ENCODE peak calls at places on chromosome 21, in seven cellular contexts. One of them, this sample, is unnamed.
A peak's percentile ranks its signal among the peaks of the same experiment; 100 is the strongest.

GRCh38 chr21:46622226-46622625 is 13.2 kb upstream of the PRMT2 start:
- DNase-seq in HFFc6: no peak
- DNase-seq in fibroblast of the aortic adventitia: no peak
- DNase-seq in A549: no peak
- DNase-seq in GM06990: no peak
- DNase-seq in GM23338: peak; percentile 18
- DNase-seq in pancreas: no peak
- DNase-seq in this sample: peak; percentile 75

GRCh38 chr21:29238967-29239289 is 59.8 kb upstream of the BACH1 start:
- DNase-seq in HFFc6: no peak
- DNase-seq in fibroblast of the aortic adventitia: no peak
- DNase-seq in A549: no peak
- DNase-seq in GM06990: no peak
- DNase-seq in GM23338: no peak
- DNase-seq in pancreas: no peak
- DNase-seq in this sample: no peak

GRCh38 chr21:36542312-36543101 is 62.6 kb upstream of the CLDN14 start:
- DNase-seq in HFFc6: no peak
- DNase-seq in fibroblast of the aortic adventitia: no peak
- DNase-seq in A549: no peak
- DNase-seq in GM06990: peak; percentile 80
- DNase-seq in GM23338: peak; percentile 85
- DNase-seq in pancreas: no peak
- DNase-seq in this sample: no peak

GRCh38 chr21:27021046-27021445 is 54.2 kb upstream of the ADAMTS5 start:
- DNase-seq in HFFc6: no peak
- DNase-seq in fibroblast of the aortic adventitia: peak; percentile 49
- DNase-seq in A549: no peak
- DNase-seq in GM06990: no peak
- DNase-seq in GM23338: no peak
- DNase-seq in pancreas: no peak
- DNase-seq in this sample: no peak

GRCh38 chr21:8993943-8994639 is 1527.3 kb upstream of the TPTE start:
- DNase-seq in HFFc6: no peak
- DNase-seq in fibroblast of the aortic adventitia: no peak
- DNase-seq in A549: peak; percentile 96
- DNase-seq in GM06990: no peak
- DNase-seq in GM23338: peak; percentile 68
- DNase-seq in pancreas: no peak
- DNase-seq in this sample: peak; percentile 37

GRCh38 chr21:45378258-45378966 is 26.6 kb upstream of the COL18A1 start:
- DNase-seq in HFFc6: peak; percentile 62
- DNase-seq in fibroblast of the aortic adventitia: peak; percentile 10
- DNase-seq in A549: peak; percentile 43
- DNase-seq in GM06990: no peak
- DNase-seq in GM23338: peak; percentile 80
- DNase-seq in pancreas: peak; percentile 11
- DNase-seq in this sample: no peak

GRCh38 chr21:28871388-28872015 is 121.2 kb downstream of the LTN1 start:
- DNase-seq in HFFc6: peak; percentile 35
- DNase-seq in fibroblast of the aortic adventitia: peak; percentile 23
- DNase-seq in A549: no peak
- DNase-seq in GM06990: no peak
- DNase-seq in GM23338: no peak
- DNase-seq in pancreas: no peak
- DNase-seq in this sample: no peak

GRCh38 chr21:45981154-45981606 is 390 bp upstream of the COL6A1 start:
- DNase-seq in HFFc6: peak; percentile 86
- DNase-seq in fibroblast of the aortic adventitia: peak; percentile 92
- DNase-seq in A549: peak; percentile 81
- DNase-seq in GM06990: peak; percentile 35
- DNase-seq in GM23338: peak; percentile 85
- DNase-seq in pancreas: peak; percentile 78
- DNase-seq in this sample: peak; percentile 50

GRCh38 chr21:29091032-29091431 is 17.6 kb upstream of the CCT8 start:
- DNase-seq in HFFc6: peak; percentile 86
- DNase-seq in fibroblast of the aortic adventitia: peak; percentile 69
- DNase-seq in A549: no peak
- DNase-seq in GM06990: no peak
- DNase-seq in GM23338: no peak
- DNase-seq in pancreas: no peak
- DNase-seq in this sample: no peak

GRCh38 chr21:40386301-40386911 is 460.6 kb downstream of the DSCAM start:
- DNase-seq in HFFc6: no peak
- DNase-seq in fibroblast of the aortic adventitia: no peak
- DNase-seq in A549: peak; percentile 14
- DNase-seq in GM06990: no peak
- DNase-seq in GM23338: peak; percentile 69
- DNase-seq in pancreas: peak; percentile 70
- DNase-seq in this sample: no peak

GRCh38 chr21:25466470-25466869 is 140.8 kb downstream of the MRPL39 start:
- DNase-seq in HFFc6: no peak
- DNase-seq in fibroblast of the aortic adventitia: no peak
- DNase-seq in A549: no peak
- DNase-seq in GM06990: no peak
- DNase-seq in GM23338: no peak
- DNase-seq in pancreas: no peak
- DNase-seq in this sample: no peak

GRCh38 chr21:45326834-45327457 is 39.3 kb upstream of the POFUT2 start:
- DNase-seq in HFFc6: no peak
- DNase-seq in fibroblast of the aortic adventitia: no peak
- DNase-seq in A549: no peak
- DNase-seq in GM06990: no peak
- DNase-seq in GM23338: no peak
- DNase-seq in pancreas: no peak
- DNase-seq in this sample: no peak

GRCh38 chr21:27649323-27649722 is 682.4 kb upstream of the ADAMTS5 start:
- DNase-seq in HFFc6: peak; percentile 91
- DNase-seq in fibroblast of the aortic adventitia: peak; percentile 89
- DNase-seq in A549: no peak
- DNase-seq in GM06990: no peak
- DNase-seq in GM23338: no peak
- DNase-seq in pancreas: no peak
- DNase-seq in this sample: no peak

GRCh38 chr21:27631471-27631870 is 664.6 kb upstream of the ADAMTS5 start:
- DNase-seq in HFFc6: peak; percentile 55
- DNase-seq in fibroblast of the aortic adventitia: peak; percentile 62
- DNase-seq in A549: no peak
- DNase-seq in GM06990: no peak
- DNase-seq in GM23338: no peak
- DNase-seq in pancreas: no peak
- DNase-seq in this sample: no peak

GRCh38 chr21:45575993-45576837 is 34.0 kb upstream of the SLC19A1 start:
- DNase-seq in HFFc6: no peak
- DNase-seq in fibroblast of the aortic adventitia: no peak
- DNase-seq in A549: no peak
- DNase-seq in GM06990: no peak
- DNase-seq in GM23338: no peak
- DNase-seq in pancreas: no peak
- DNase-seq in this sample: no peak

GRCh38 chr21:39016740-39017315 is 166.4 kb downstream of the PSMG1 start:
- DNase-seq in HFFc6: no peak
- DNase-seq in fibroblast of the aortic adventitia: no peak
- DNase-seq in A549: no peak
- DNase-seq in GM06990: no peak
- DNase-seq in GM23338: no peak
- DNase-seq in pancreas: no peak
- DNase-seq in this sample: no peak

GRCh38 chr21:45255381-45256020 is 32.2 kb downstream of the POFUT2 start:
- DNase-seq in HFFc6: no peak
- DNase-seq in fibroblast of the aortic adventitia: no peak
- DNase-seq in A549: no peak
- DNase-seq in GM06990: peak; percentile 37
- DNase-seq in GM23338: no peak
- DNase-seq in pancreas: no peak
- DNase-seq in this sample: peak; percentile 28

GRCh38 chr21:39184050-39184980 is 1.1 kb upstream of the PSMG1 start:
- DNase-seq in HFFc6: peak; percentile 5
- DNase-seq in fibroblast of the aortic adventitia: no peak
- DNase-seq in A549: no peak
- DNase-seq in GM06990: no peak
- DNase-seq in GM23338: no peak
- DNase-seq in pancreas: no peak
- DNase-seq in this sample: no peak

GRCh38 chr21:25370311-25370744 is 237.0 kb downstream of the MRPL39 start:
- DNase-seq in HFFc6: peak; percentile 98
- DNase-seq in fibroblast of the aortic adventitia: peak; percentile 92
- DNase-seq in A549: no peak
- DNase-seq in GM06990: no peak
- DNase-seq in GM23338: no peak
- DNase-seq in pancreas: peak; percentile 20
- DNase-seq in this sample: peak; percentile 4

GRCh38 chr21:31573217-31573616 is 86.3 kb upstream of the SOD1 start:
- DNase-seq in HFFc6: no peak
- DNase-seq in fibroblast of the aortic adventitia: no peak
- DNase-seq in A549: no peak
- DNase-seq in GM06990: no peak
- DNase-seq in GM23338: no peak
- DNase-seq in pancreas: no peak
- DNase-seq in this sample: no peak

DNA sequence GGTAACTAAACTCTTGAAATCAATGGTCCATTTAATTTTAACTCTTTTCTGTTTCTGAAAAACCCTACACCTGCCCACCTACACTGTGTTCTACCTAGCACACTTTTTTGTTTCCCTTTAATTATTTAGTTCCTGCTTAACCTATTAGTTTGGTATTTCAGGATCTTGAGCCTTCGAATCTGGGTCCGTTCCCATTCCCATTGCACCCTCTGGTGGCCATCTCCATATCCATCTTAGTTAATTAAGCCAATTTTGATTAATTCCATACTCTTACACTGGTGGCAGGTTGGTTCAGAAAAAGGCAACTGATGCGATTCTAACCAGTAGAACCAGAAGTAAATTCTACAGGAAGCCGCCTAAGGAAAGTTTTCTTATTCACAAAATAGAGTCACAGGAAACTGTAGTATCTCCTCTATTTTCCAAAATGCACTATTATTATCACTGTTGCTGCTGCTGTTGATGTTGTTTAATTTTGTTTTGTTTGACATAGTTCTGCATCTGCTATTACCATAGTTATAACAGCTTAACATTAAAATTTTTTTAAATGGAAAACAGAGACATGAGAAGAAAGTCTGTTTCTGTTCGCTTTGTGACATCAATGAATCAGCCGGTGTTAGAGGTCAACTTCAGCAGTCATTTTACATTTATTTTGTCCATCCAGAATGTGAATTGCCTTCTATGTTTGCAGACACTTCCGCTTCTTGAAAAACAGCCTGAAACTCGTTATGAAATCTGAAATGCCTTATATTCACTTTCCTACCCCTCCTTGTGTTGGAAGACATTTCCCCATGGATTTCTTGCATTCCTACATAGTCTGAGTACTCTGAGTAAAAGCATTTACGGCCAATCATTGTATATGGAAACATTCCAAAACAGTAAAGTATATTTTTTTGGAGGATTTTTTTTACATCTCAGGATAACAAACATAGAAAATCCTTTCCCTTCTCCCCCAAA is 115.5 kb upstream of the NCAM2 start:
- DNase-seq in HFFc6: no peak
- DNase-seq in fibroblast of the aortic adventitia: peak; percentile 22
- DNase-seq in A549: peak; percentile 3
- DNase-seq in GM06990: no peak
- DNase-seq in GM23338: peak; percentile 86
- DNase-seq in pancreas: no peak
- DNase-seq in this sample: peak; percentile 3
- TF ChIP-seq CTCF in HFFc6: peak; percentile 78
- TF ChIP-seq CTCF in fibroblast of the aortic adventitia: peak; percentile 43
- TF ChIP-seq CTCF in A549: no peak
- TF ChIP-seq CTCF in GM06990: peak; percentile 18
- TF ChIP-seq CTCF in GM23338: peak; percentile 92
- TF ChIP-seq CTCF in pancreas: peak; percentile 20
- TF ChIP-seq CTCF in this sample: peak; percentile 13

DNA sequence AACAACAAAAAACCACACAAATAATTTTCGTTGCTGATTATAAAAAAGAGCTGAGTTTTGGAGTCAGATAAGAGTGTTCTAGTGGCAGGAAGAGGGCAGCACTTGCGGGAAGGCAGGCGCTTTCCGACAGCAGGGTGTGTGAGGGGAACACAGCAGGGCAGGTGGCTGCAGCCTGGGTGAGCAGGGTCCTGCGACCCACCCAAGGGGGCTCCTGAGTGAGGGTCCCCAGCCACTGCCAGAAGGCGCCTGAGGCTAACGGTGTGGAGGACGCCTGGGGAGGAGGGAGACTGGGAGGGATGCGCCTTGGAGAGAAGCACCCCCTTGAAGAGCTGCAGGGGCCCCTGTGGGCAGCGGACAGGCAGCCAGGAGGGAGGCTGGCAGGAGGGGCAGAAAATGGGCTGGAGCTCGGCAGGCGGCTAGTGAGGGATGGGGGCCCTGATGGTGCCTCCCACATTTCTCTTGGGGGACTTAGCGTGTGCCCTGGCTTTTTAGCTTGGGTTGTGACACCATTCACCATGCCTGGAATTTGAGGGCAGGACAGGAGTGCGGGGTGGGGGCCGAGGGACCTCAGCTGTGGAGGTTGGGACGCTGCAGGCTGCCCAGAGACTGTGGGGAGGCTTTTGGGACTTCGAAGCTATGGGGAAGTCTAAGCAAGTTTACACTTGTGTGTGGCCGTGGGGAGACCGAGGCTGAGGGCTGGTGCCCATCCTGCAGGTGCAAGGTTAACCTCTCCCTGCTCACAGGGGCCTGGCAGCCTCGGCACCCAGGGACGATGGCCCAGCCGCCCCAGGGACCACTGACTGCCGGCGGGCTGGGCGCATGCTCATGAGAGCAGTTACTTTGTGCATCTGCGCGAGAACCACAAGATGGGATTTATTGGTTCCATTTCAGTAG is 111.4 kb downstream of the SIK1 start:
- DNase-seq in HFFc6: no peak
- DNase-seq in fibroblast of the aortic adventitia: no peak
- DNase-seq in A549: no peak
- DNase-seq in GM06990: no peak
- DNase-seq in GM23338: no peak
- DNase-seq in pancreas: peak; percentile 17
- DNase-seq in this sample: no peak
- TF ChIP-seq CTCF in HFFc6: peak; percentile 37
- TF ChIP-seq CTCF in fibroblast of the aortic adventitia: peak; percentile 2
- TF ChIP-seq CTCF in A549: no peak
- TF ChIP-seq CTCF in GM06990: peak; percentile 12
- TF ChIP-seq CTCF in GM23338: peak; percentile 25
- TF ChIP-seq CTCF in pancreas: no peak
- TF ChIP-seq CTCF in this sample: no peak

GRCh38 chr21:42679319-42679981 is 26.0 kb downstream of the PDE9A start:
- DNase-seq in HFFc6: no peak
- DNase-seq in fibroblast of the aortic adventitia: no peak
- DNase-seq in A549: no peak
- DNase-seq in GM06990: no peak
- DNase-seq in GM23338: peak; percentile 57
- DNase-seq in pancreas: no peak
- DNase-seq in this sample: no peak
- TF ChIP-seq CTCF in HFFc6: no peak
- TF ChIP-seq CTCF in fibroblast of the aortic adventitia: no peak
- TF ChIP-seq CTCF in A549: no peak
- TF ChIP-seq CTCF in GM06990: no peak
- TF ChIP-seq CTCF in GM23338: peak; percentile 58
- TF ChIP-seq CTCF in pancreas: no peak
- TF ChIP-seq CTCF in this sample: no peak

DNA sequence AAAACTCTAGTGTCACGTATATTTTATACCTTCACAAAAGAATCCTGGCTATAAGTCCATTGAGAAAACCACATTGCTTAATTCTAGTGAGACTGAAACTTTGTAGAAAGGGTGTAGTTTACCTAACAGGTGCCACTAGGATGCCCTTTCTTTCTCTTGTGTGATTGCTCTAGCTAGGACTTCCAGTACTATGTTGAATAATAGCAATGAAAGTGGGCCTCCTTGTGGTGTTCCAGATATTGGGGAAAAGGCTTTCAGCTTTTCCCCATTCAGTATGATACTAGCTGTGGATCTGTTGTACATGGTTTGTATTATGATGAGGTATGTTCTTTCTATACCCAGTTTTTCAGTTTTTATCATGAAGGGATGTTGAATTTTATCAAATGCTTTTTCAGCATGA is 39.7 kb upstream of the CHODL start:
- DNase-seq in HFFc6: no peak
- DNase-seq in fibroblast of the aortic adventitia: no peak
- DNase-seq in A549: no peak
- DNase-seq in GM06990: no peak
- DNase-seq in GM23338: peak; percentile 40
- DNase-seq in pancreas: no peak
- DNase-seq in this sample: no peak
- TF ChIP-seq CTCF in HFFc6: no peak
- TF ChIP-seq CTCF in fibroblast of the aortic adventitia: no peak
- TF ChIP-seq CTCF in A549: no peak
- TF ChIP-seq CTCF in GM06990: no peak
- TF ChIP-seq CTCF in GM23338: peak; percentile 51
- TF ChIP-seq CTCF in pancreas: no peak
- TF ChIP-seq CTCF in this sample: no peak